ENCODE peak calls at places on chromosome 15, in seven cellular contexts. One of them, this sample, is unnamed.

GRCh38 chr15:68054658-68055223 is 626 bp downstream of the PIAS1 start:
- DNase-seq in H1: peak; percentile 86
- DNase-seq in H9: peak; percentile 71
- DNase-seq in mesendoderm: peak; percentile 86
- DNase-seq in neuronal stem cell: peak; percentile 76
- DNase-seq in mesenchymal stem cell: peak; percentile 73
- DNase-seq in trophoblast cell: peak; percentile 10
- DNase-seq in this sample: peak; percentile 21

GRCh38 chr15:64209680-64210334 is 47.0 kb upstream of the PPIB start:
- DNase-seq in H1: no peak
- DNase-seq in H9: no peak
- DNase-seq in mesendoderm: no peak
- DNase-seq in neuronal stem cell: no peak
- DNase-seq in mesenchymal stem cell: peak; percentile 57
- DNase-seq in trophoblast cell: no peak
- DNase-seq in this sample: peak; percentile 64

GRCh38 chr15:51866751-51867150 is 37.3 kb downstream of the TMOD3 start:
- DNase-seq in H1: no peak
- DNase-seq in H9: no peak
- DNase-seq in mesendoderm: no peak
- DNase-seq in neuronal stem cell: no peak
- DNase-seq in mesenchymal stem cell: no peak
- DNase-seq in trophoblast cell: peak; percentile 63
- DNase-seq in this sample: no peak

GRCh38 chr15:58515807-58516206 is 84.0 kb downstream of the LIPC start:
- DNase-seq in H1: no peak
- DNase-seq in H9: no peak
- DNase-seq in mesendoderm: no peak
- DNase-seq in neuronal stem cell: no peak
- DNase-seq in mesenchymal stem cell: no peak
- DNase-seq in trophoblast cell: no peak
- DNase-seq in this sample: no peak

GRCh38 chr15:47384316-47384715 is 333.0 kb upstream of the SEMA6D start:
- DNase-seq in H1: no peak
- DNase-seq in H9: peak; percentile 33
- DNase-seq in mesendoderm: peak; percentile 87
- DNase-seq in neuronal stem cell: peak; percentile 42
- DNase-seq in mesenchymal stem cell: peak; percentile 94
- DNase-seq in trophoblast cell: peak; percentile 77
- DNase-seq in this sample: peak; percentile 96

GRCh38 chr15:73894133-73894814 is 20.9 kb downstream of the TBC1D21 start:
- DNase-seq in H1: no peak
- DNase-seq in H9: no peak
- DNase-seq in mesendoderm: no peak
- DNase-seq in neuronal stem cell: no peak
- DNase-seq in mesenchymal stem cell: no peak
- DNase-seq in trophoblast cell: no peak
- DNase-seq in this sample: no peak

GRCh38 chr15:98395974-98396627 is 252.2 kb upstream of the IGF1R start:
- DNase-seq in H1: no peak
- DNase-seq in H9: no peak
- DNase-seq in mesendoderm: no peak
- DNase-seq in neuronal stem cell: no peak
- DNase-seq in mesenchymal stem cell: no peak
- DNase-seq in trophoblast cell: no peak
- DNase-seq in this sample: no peak

GRCh38 chr15:63234479-63234878 is 42.9 kb upstream of the APH1B start:
- DNase-seq in H1: no peak
- DNase-seq in H9: no peak
- DNase-seq in mesendoderm: no peak
- DNase-seq in neuronal stem cell: no peak
- DNase-seq in mesenchymal stem cell: peak; percentile 64
- DNase-seq in trophoblast cell: no peak
- DNase-seq in this sample: peak; percentile 74

GRCh38 chr15:20351448-20351961 is 190.1 kb downstream of the GOLGA6L6 start:
- DNase-seq in H1: no peak
- DNase-seq in H9: peak; percentile 28
- DNase-seq in mesendoderm: no peak
- DNase-seq in neuronal stem cell: no peak
- DNase-seq in mesenchymal stem cell: no peak
- DNase-seq in trophoblast cell: no peak
- DNase-seq in this sample: no peak

GRCh38 chr15:41279535-41280283 is 48.6 kb downstream of the CHP1 start:
- DNase-seq in H1: no peak
- DNase-seq in H9: no peak
- DNase-seq in mesendoderm: no peak
- DNase-seq in neuronal stem cell: no peak
- DNase-seq in mesenchymal stem cell: no peak
- DNase-seq in trophoblast cell: no peak
- DNase-seq in this sample: no peak

GRCh38 chr15:75123395-75123794 is 78.3 kb upstream of the C15orf39 start:
- DNase-seq in H1: no peak
- DNase-seq in H9: no peak
- DNase-seq in mesendoderm: no peak
- DNase-seq in neuronal stem cell: no peak
- DNase-seq in mesenchymal stem cell: peak; percentile 82
- DNase-seq in trophoblast cell: no peak
- DNase-seq in this sample: peak; percentile 72

GRCh38 chr15:41822957-41823356 is 4.9 kb upstream of the JMJD7 start:
- DNase-seq in H1: no peak
- DNase-seq in H9: no peak
- DNase-seq in mesendoderm: no peak
- DNase-seq in neuronal stem cell: no peak
- DNase-seq in mesenchymal stem cell: no peak
- DNase-seq in trophoblast cell: no peak
- DNase-seq in this sample: no peak

GRCh38 chr15:48541659-48542334 is 103.7 kb downstream of the FBN1 start:
- DNase-seq in H1: no peak
- DNase-seq in H9: no peak
- DNase-seq in mesendoderm: no peak
- DNase-seq in neuronal stem cell: no peak
- DNase-seq in mesenchymal stem cell: peak; percentile 96
- DNase-seq in trophoblast cell: no peak
- DNase-seq in this sample: peak; percentile 88
- H2BK5ac ChIP-seq in H1: no peak overlapping the region
- H2BK5ac ChIP-seq in H9: no peak overlapping the region
- H2BK5ac ChIP-seq in mesendoderm: no peak overlapping the region
- H2BK5ac ChIP-seq in neuronal stem cell: no peak overlapping the region
- H2BK5ac ChIP-seq in mesenchymal stem cell: no peak overlapping the region
- H2BK5ac ChIP-seq in trophoblast cell: no peak overlapping the region
- H2BK5ac ChIP-seq in this sample: peak overlapping the region; percentile 88

GRCh38 chr15:50181206-50181982 is 602 bp upstream of the SLC27A2 start:
- DNase-seq in H1: peak; percentile 48
- DNase-seq in H9: peak; percentile 43
- DNase-seq in mesendoderm: no peak
- DNase-seq in neuronal stem cell: no peak
- DNase-seq in mesenchymal stem cell: no peak
- DNase-seq in trophoblast cell: no peak
- DNase-seq in this sample: no peak
- H2BK5ac ChIP-seq in H1: no peak overlapping the region
- H2BK5ac ChIP-seq in H9: no peak overlapping the region
- H2BK5ac ChIP-seq in mesendoderm: no peak overlapping the region
- H2BK5ac ChIP-seq in neuronal stem cell: no peak overlapping the region
- H2BK5ac ChIP-seq in mesenchymal stem cell: no peak overlapping the region
- H2BK5ac ChIP-seq in trophoblast cell: no peak overlapping the region
- H2BK5ac ChIP-seq in this sample: no peak overlapping the region

DNA sequence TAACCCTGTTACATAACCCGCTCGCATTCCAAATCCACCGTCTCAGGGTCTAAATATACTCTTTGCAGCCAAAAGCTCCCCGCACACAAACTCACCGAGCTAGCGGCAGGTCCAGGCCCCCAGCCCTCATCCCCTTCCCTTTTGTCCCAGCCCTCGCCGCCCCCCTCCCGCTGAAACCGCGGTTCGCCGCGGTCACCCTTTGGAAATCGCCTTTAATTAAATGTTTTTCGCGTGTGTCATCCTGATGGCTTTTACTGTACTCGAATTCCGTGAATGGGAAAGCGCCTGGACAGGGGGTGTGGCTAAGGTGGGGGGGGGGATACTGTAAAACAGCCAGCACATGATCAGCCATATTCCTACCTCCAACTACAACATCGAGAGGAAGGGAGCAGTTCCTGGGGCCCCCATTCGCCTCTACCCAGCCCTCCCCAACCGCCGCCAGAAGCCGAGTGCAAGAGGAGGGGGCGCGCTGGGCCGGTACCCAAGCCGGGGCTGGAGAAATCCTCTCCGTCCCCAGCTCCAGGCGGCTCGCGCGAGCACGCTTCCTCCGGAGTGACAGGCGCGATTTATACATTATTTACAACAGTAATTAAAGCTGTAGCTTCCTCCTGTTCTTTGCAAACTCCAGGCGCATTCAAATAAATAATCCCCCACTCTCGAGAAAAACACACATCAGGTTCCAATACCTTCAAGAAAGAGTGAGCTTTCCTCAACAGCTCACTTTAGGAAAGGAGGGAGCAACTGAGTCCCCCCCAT is 1.7 kb downstream of the RORA start:
- DNase-seq in H1: no peak
- DNase-seq in H9: peak; percentile 33
- DNase-seq in mesendoderm: peak; percentile 71
- DNase-seq in neuronal stem cell: peak; percentile 9
- DNase-seq in mesenchymal stem cell: peak; percentile 57
- DNase-seq in trophoblast cell: no peak
- DNase-seq in this sample: peak; percentile 50
- H2BK5ac ChIP-seq in H1: no peak overlapping the region
- H2BK5ac ChIP-seq in H9: no peak overlapping the region
- H2BK5ac ChIP-seq in mesendoderm: no peak overlapping the region
- H2BK5ac ChIP-seq in neuronal stem cell: no peak overlapping the region
- H2BK5ac ChIP-seq in mesenchymal stem cell: no peak overlapping the region
- H2BK5ac ChIP-seq in trophoblast cell: no peak overlapping the region
- H2BK5ac ChIP-seq in this sample: no peak overlapping the region

GRCh38 chr15:78301813-78302212 is 2.4 kb upstream of the SKIC8 start:
- DNase-seq in H1: no peak
- DNase-seq in H9: no peak
- DNase-seq in mesendoderm: no peak
- DNase-seq in neuronal stem cell: no peak
- DNase-seq in mesenchymal stem cell: peak; percentile 9
- DNase-seq in trophoblast cell: no peak
- DNase-seq in this sample: no peak
- H2BK5ac ChIP-seq in H1: no peak overlapping the region
- H2BK5ac ChIP-seq in H9: no peak overlapping the region
- H2BK5ac ChIP-seq in mesendoderm: no peak overlapping the region
- H2BK5ac ChIP-seq in neuronal stem cell: no peak overlapping the region
- H2BK5ac ChIP-seq in mesenchymal stem cell: no peak overlapping the region
- H2BK5ac ChIP-seq in trophoblast cell: no peak overlapping the region
- H2BK5ac ChIP-seq in this sample: no peak overlapping the region

GRCh38 chr15:62115847-62116246 is 49.1 kb downstream of the C2CD4A start:
- DNase-seq in H1: no peak
- DNase-seq in H9: no peak
- DNase-seq in mesendoderm: no peak
- DNase-seq in neuronal stem cell: no peak
- DNase-seq in mesenchymal stem cell: no peak
- DNase-seq in trophoblast cell: no peak
- DNase-seq in this sample: no peak
- H2BK5ac ChIP-seq in H1: no peak overlapping the region
- H2BK5ac ChIP-seq in H9: no peak overlapping the region
- H2BK5ac ChIP-seq in mesendoderm: no peak overlapping the region
- H2BK5ac ChIP-seq in neuronal stem cell: no peak overlapping the region
- H2BK5ac ChIP-seq in mesenchymal stem cell: no peak overlapping the region
- H2BK5ac ChIP-seq in trophoblast cell: no peak overlapping the region
- H2BK5ac ChIP-seq in this sample: no peak overlapping the region

GRCh38 chr15:29382862-29383261 is 113.2 kb upstream of the NSMCE3 start:
- DNase-seq in H1: no peak
- DNase-seq in H9: no peak
- DNase-seq in mesendoderm: no peak
- DNase-seq in neuronal stem cell: no peak
- DNase-seq in mesenchymal stem cell: no peak
- DNase-seq in trophoblast cell: no peak
- DNase-seq in this sample: no peak

GRCh38 chr15:29379647-29380046 is 110.0 kb upstream of the NSMCE3 start:
- DNase-seq in H1: no peak
- DNase-seq in H9: no peak
- DNase-seq in mesendoderm: no peak
- DNase-seq in neuronal stem cell: peak; percentile 14
- DNase-seq in mesenchymal stem cell: no peak
- DNase-seq in trophoblast cell: no peak
- DNase-seq in this sample: no peak

GRCh38 chr15:29383367-29383766 is 113.7 kb upstream of the NSMCE3 start:
- DNase-seq in H1: no peak
- DNase-seq in H9: no peak
- DNase-seq in mesendoderm: no peak
- DNase-seq in neuronal stem cell: no peak
- DNase-seq in mesenchymal stem cell: no peak
- DNase-seq in trophoblast cell: no peak
- DNase-seq in this sample: no peak
- H2BK5ac ChIP-seq in H1: no peak overlapping the region
- H2BK5ac ChIP-seq in H9: no peak overlapping the region
- H2BK5ac ChIP-seq in mesendoderm: no peak overlapping the region
- H2BK5ac ChIP-seq in neuronal stem cell: no peak overlapping the region
- H2BK5ac ChIP-seq in mesenchymal stem cell: no peak overlapping the region
- H2BK5ac ChIP-seq in trophoblast cell: no peak overlapping the region
- H2BK5ac ChIP-seq in this sample: no peak overlapping the region

DNA sequence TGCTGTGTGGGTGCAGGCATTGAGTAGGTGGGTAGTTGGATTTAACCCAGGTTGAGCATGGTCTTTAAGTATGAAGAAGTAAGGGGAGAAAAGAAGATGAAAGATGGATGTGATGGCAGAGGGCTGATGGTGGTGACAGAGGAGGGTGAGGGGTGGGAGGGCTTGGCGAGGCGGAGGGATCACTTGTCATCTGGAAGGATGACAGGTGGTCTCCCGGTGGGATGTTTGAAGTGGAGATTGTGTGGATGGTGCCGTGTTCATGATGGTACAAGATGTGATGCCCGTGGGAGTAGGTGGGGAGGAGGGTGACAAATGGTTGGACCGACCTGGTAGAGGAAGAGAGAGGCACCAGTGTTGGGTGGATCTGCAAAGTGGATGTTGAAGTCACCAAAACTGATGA is 208.8 kb downstream of the RPLP1 start:
- DNase-seq in H1: no peak
- DNase-seq in H9: no peak
- DNase-seq in mesendoderm: no peak
- DNase-seq in neuronal stem cell: no peak
- DNase-seq in mesenchymal stem cell: no peak
- DNase-seq in trophoblast cell: no peak
- DNase-seq in this sample: no peak
- H2BK5ac ChIP-seq in H1: no peak overlapping the region
- H2BK5ac ChIP-seq in H9: no peak overlapping the region
- H2BK5ac ChIP-seq in mesendoderm: no peak overlapping the region
- H2BK5ac ChIP-seq in neuronal stem cell: no peak overlapping the region
- H2BK5ac ChIP-seq in mesenchymal stem cell: no peak overlapping the region
- H2BK5ac ChIP-seq in trophoblast cell: no peak overlapping the region
- H2BK5ac ChIP-seq in this sample: no peak overlapping the region

GRCh38 chr15:80643296-80643965 is 51.7 kb upstream of the ABHD17C start:
- DNase-seq in H1: peak; percentile 6
- DNase-seq in H9: no peak
- DNase-seq in mesendoderm: no peak
- DNase-seq in neuronal stem cell: no peak
- DNase-seq in mesenchymal stem cell: no peak
- DNase-seq in trophoblast cell: no peak
- DNase-seq in this sample: no peak

GRCh38 chr15:80640546-80641121 is 54.5 kb upstream of the ABHD17C start:
- DNase-seq in H1: peak; percentile 8
- DNase-seq in H9: no peak
- DNase-seq in mesendoderm: no peak
- DNase-seq in neuronal stem cell: no peak
- DNase-seq in mesenchymal stem cell: no peak
- DNase-seq in trophoblast cell: no peak
- DNase-seq in this sample: no peak

GRCh38 chr15:80641384-80641783 is 53.7 kb upstream of the ABHD17C start:
- DNase-seq in H1: peak; percentile 3
- DNase-seq in H9: no peak
- DNase-seq in mesendoderm: no peak
- DNase-seq in neuronal stem cell: no peak
- DNase-seq in mesenchymal stem cell: no peak
- DNase-seq in trophoblast cell: no peak
- DNase-seq in this sample: no peak

GRCh38 chr15:80645494-80646065 is 49.5 kb upstream of the ABHD17C start:
- DNase-seq in H1: no peak
- DNase-seq in H9: no peak
- DNase-seq in mesendoderm: no peak
- DNase-seq in neuronal stem cell: no peak
- DNase-seq in mesenchymal stem cell: peak; percentile 12
- DNase-seq in trophoblast cell: no peak
- DNase-seq in this sample: peak; percentile 46
- H2BK5ac ChIP-seq in H1: no peak overlapping the region
- H2BK5ac ChIP-seq in H9: no peak overlapping the region
- H2BK5ac ChIP-seq in mesendoderm: no peak overlapping the region
- H2BK5ac ChIP-seq in neuronal stem cell: no peak overlapping the region
- H2BK5ac ChIP-seq in mesenchymal stem cell: no peak overlapping the region
- H2BK5ac ChIP-seq in trophoblast cell: no peak overlapping the region
- H2BK5ac ChIP-seq in this sample: no peak overlapping the region